ENCODE peak calls at places on chromosomes 12 and 14, in eight cellular contexts. O is NCI-H146; J is T1000; K is activated T-helper 1 cell treated with anti-CD3 and anti-CD28 coated beads, Interleukin-12 subunit alpha, Interleukin-12 subunit beta, Interleukin-2, Interleukin-4 antibody, amounts not matched to agents 30 ng/mL and 10 ng/mL and 1 ng/mL, durations not matched to agents 14 hours and 24 hours and 36 hours; X is ovary; A is Jurkat, Clone E6-1; T is prostate gland; Y is NCI-H2171. E is an unnamed sample.

GRCh38 chr12:78885466-78885865 is 20.9 kb downstream of the SYT1 start:
- DNase-seq in O (peak; percentile 71), J (no peak), K (no peak), X (no peak), A (no peak), T (no peak), Y (peak; percentile 77), E (no peak)

GRCh38 chr12:39401459-39401858 is 41.5 kb downstream of the KIF21A start:
- DNase-seq in O (no peak), J (no peak), K (no peak), X (no peak), A (no peak), T (no peak), Y (no peak), E (peak; percentile 34)

GRCh38 chr14:75906680-75907280 is 75.0 kb downstream of the TGFB3 start:
- DNase-seq in O (peak; percentile 48), J (no peak), K (peak; percentile 40), X (peak; percentile 50), A (peak; percentile 51), T (peak; percentile 53), Y (peak; percentile 63), E (peak; percentile 43)

GRCh38 chr12:123054371-123054770 is 73.9 kb downstream of the ARL6IP4 start:
- DNase-seq in O (peak; percentile 12), J (no peak), K (no peak), X (no peak), A (no peak), T (no peak), Y (no peak), E (no peak)

GRCh38 chr12:2447861-2448260 is 346.9 kb upstream of the FKBP4 start:
- DNase-seq in O (no peak), J (no peak), K (no peak), X (no peak), A (no peak), T (no peak), Y (no peak), E (no peak)

GRCh38 chr12:7006639-7007038 is 11.6 kb downstream of the LPCAT3 start:
- DNase-seq in O (no peak), J (no peak), K (no peak), X (no peak), A (no peak), T (no peak), Y (no peak), E (no peak)

GRCh38 chr12:31431721-31432120 is 105.8 kb upstream of the SINHCAF start:
- DNase-seq in O (no peak), J (no peak), K (no peak), X (no peak), A (no peak), T (no peak), Y (no peak), E (no peak)

GRCh38 chr14:105315211-105315721 is 718 bp downstream of the PACS2 start:
- DNase-seq in O (peak; percentile 87), J (no peak), K (peak; percentile 37), X (peak; percentile 21), A (no peak), T (peak; percentile 29), Y (peak; percentile 20), E (peak; percentile 56)

GRCh38 chr12:8033153-8034044 is 883 bp downstream of the FOXJ2 start:
- DNase-seq in O (peak; percentile 63), J (no peak), K (peak; percentile 29), X (peak; percentile 78), A (peak; percentile 55), T (peak; percentile 64), Y (peak; percentile 99), E (peak; percentile 77)

GRCh38 chr14:95361373-95362179 is 41.9 kb upstream of the CLMN start:
- DNase-seq in O (peak; percentile 48), J (no peak), K (no peak), X (no peak), A (peak; percentile 17), T (peak; percentile 53), Y (no peak), E (peak; percentile 61)